ENCODE peak calls at places on chromosome 16, in ten cellular contexts. X, C, N, H, V, S, O, E, D and K are unnamed samples.

GRCh38 chr16:23374721-23375120 is 72.6 kb downstream of the SCNN1B start:
- DNase-seq in X (no peak), C (no peak), N (no peak), H (no peak), V (no peak), S (no peak), O (no peak), E (no peak), D (no peak), K (no peak)

GRCh38 chr16:12319464-12320030 is 343.0 kb downstream of the SNX29 start:
- DNase-seq in X (no peak), C (no peak), N (no peak), H (no peak), V (no peak), S (no peak), O (no peak), E (no peak), D (no peak), K (no peak)

GRCh38 chr16:85541619-85542547 is 71.2 kb upstream of the GSE1 start:
- DNase-seq in X (no peak), C (no peak), N (no peak), H (peak; percentile 23), V (no peak), S (no peak), O (no peak), E (no peak), D (no peak), K (no peak)

GRCh38 chr16:58236231-58236690 is 38.4 kb upstream of the CSNK2A2 start:
- DNase-seq in X (peak; percentile 72), C (peak; percentile 60), N (peak; percentile 76), H (peak; percentile 67), V (no peak), S (peak; percentile 61), O (peak; percentile 45), E (peak; percentile 57), D (peak; percentile 64), K (peak; percentile 84)

GRCh38 chr16:69410285-69410990 is 14.0 kb upstream of the CYB5B start:
- DNase-seq in X (no peak), C (peak; percentile 68), N (peak; percentile 84), H (peak; percentile 79), V (no peak), S (no peak), O (no peak), E (peak; percentile 83), D (peak; percentile 87), K (no peak)

GRCh38 chr16:19830902-19831555 is 53.6 kb downstream of the GPRC5B start:
- DNase-seq in X (no peak), C (no peak), N (no peak), H (no peak), V (no peak), S (no peak), O (no peak), E (no peak), D (no peak), K (no peak)

GRCh38 chr16:85033153-85033552 is 5.6 kb downstream of the KIAA0513 start:
- DNase-seq in X (no peak), C (no peak), N (no peak), H (no peak), V (no peak), S (no peak), O (no peak), E (no peak), D (no peak), K (no peak)

GRCh38 chr16:13767215-13767614 is 152.7 kb upstream of the ERCC4 start:
- DNase-seq in X (no peak), C (peak; percentile 3), N (no peak), H (no peak), V (no peak), S (no peak), O (peak; percentile 44), E (no peak), D (no peak), K (no peak)

GRCh38 chr16:88650749-88651275 is at the start of gene CYBA:
- DNase-seq in X (peak; percentile 72), C (peak; percentile 63), N (peak; percentile 33), H (peak; percentile 72), V (no peak), S (peak; percentile 82), O (no peak), E (peak; percentile 41), D (peak; percentile 24), K (peak; percentile 43)

GRCh38 chr16:3645108-3645503 is 9.4 kb upstream of the DNASE1 start:
- DNase-seq in X (no peak), C (no peak), N (no peak), H (no peak), V (no peak), S (no peak), O (no peak), E (no peak), D (no peak), K (no peak)

GRCh38 chr16:14117051-14117450 is 45.9 kb downstream of the MRTFB start:
- DNase-seq in X (no peak), C (no peak), N (no peak), H (peak; percentile 8), V (no peak), S (no peak), O (no peak), E (no peak), D (peak; percentile 8), K (no peak)

GRCh38 chr16:21083729-21084268 is 66.8 kb downstream of the DNAH3 start:
- DNase-seq in X (peak; percentile 51), C (peak; percentile 44), N (peak; percentile 52), H (peak; percentile 63), V (no peak), S (peak; percentile 64), O (peak; percentile 13), E (peak; percentile 71), D (peak; percentile 47), K (peak; percentile 51)

GRCh38 chr16:20792216-20792615 is 14.1 kb downstream of the ERI2 start:
- DNase-seq in X (no peak), C (no peak), N (no peak), H (peak; percentile 5), V (no peak), S (no peak), O (no peak), E (no peak), D (no peak), K (peak; percentile 23)

GRCh38 chr16:86990451-86990850 is 326.7 kb downstream of the C16orf95 start:
- DNase-seq in X (no peak), C (peak; percentile 25), N (no peak), H (no peak), V (no peak), S (no peak), O (no peak), E (no peak), D (peak; percentile 53), K (no peak)

GRCh38 chr16:555528-556478 is 4.4 kb upstream of the PRR35 start:
- DNase-seq in X (no peak), C (no peak), N (no peak), H (no peak), V (no peak), S (no peak), O (no peak), E (no peak), D (no peak), K (no peak)

GRCh38 chr16:228151-228855 is 946 bp downstream of the LUC7L start:
- DNase-seq in X (no peak), C (peak; percentile 32), N (no peak), H (peak; percentile 13), V (no peak), S (no peak), O (no peak), E (peak; percentile 8), D (peak; percentile 13), K (no peak)

GRCh38 chr16:84252214-84252613 is 12.4 kb upstream of the KCNG4 start:
- DNase-seq in X (no peak), C (no peak), N (no peak), H (no peak), V (no peak), S (no peak), O (no peak), E (no peak), D (no peak), K (no peak)

GRCh38 chr16:80718480-80719220 is 85.7 kb downstream of the CDYL2 start:
- DNase-seq in X (no peak), C (peak; percentile 13), N (no peak), H (no peak), V (no peak), S (no peak), O (no peak), E (peak; percentile 62), D (no peak), K (no peak)

GRCh38 chr16:1707193-1707790 is 1.3 kb downstream of the MAPK8IP3 start:
- DNase-seq in X (no peak), C (no peak), N (no peak), H (peak; percentile 31), V (no peak), S (no peak), O (peak; percentile 39), E (peak; percentile 37), D (peak; percentile 31), K (no peak)

GRCh38 chr16:23104032-23104955 is 45.0 kb downstream of the USP31 start:
- DNase-seq in X (no peak), C (no peak), N (no peak), H (no peak), V (no peak), S (no peak), O (no peak), E (no peak), D (no peak), K (no peak)

GRCh38 chr16:84608281-84608680 is 9.6 kb downstream of the COTL1 start:
- DNase-seq in X (no peak), C (no peak), N (no peak), H (no peak), V (no peak), S (no peak), O (no peak), E (no peak), D (no peak), K (no peak)

GRCh38 chr16:83669456-83669855 is 138.3 kb upstream of the HSBP1 start:
- DNase-seq in X (no peak), C (no peak), N (no peak), H (no peak), V (no peak), S (no peak), O (no peak), E (no peak), D (no peak), K (no peak)

GRCh38 chr16:85153656-85154091 is 41.4 kb upstream of the CIBAR2 start:
- DNase-seq in X (no peak), C (no peak), N (no peak), H (no peak), V (no peak), S (peak; percentile 78), O (no peak), E (no peak), D (no peak), K (no peak)

GRCh38 chr16:86033016-86033474 is 134.1 kb downstream of the IRF8 start:
- DNase-seq in X (no peak), C (peak; percentile 52), N (no peak), H (no peak), V (no peak), S (no peak), O (peak; percentile 47), E (no peak), D (no peak), K (no peak)

GRCh38 chr16:23694707-23695373 is 16.2 kb downstream of the PLK1 start:
- DNase-seq in X (no peak), C (no peak), N (no peak), H (peak; percentile 19), V (no peak), S (no peak), O (no peak), E (peak; percentile 37), D (no peak), K (no peak)

GRCh38 chr16:62392698-62393097 is 356.5 kb upstream of the CDH8 start:
- DNase-seq in X (no peak), C (no peak), N (no peak), H (no peak), V (no peak), S (no peak), O (no peak), E (no peak), D (no peak), K (no peak)

GRCh38 chr16:642189-643049 is 791 bp downstream of the MCRIP2 start:
- DNase-seq in X (peak; percentile 42), C (peak; percentile 55), N (no peak), H (peak; percentile 40), V (no peak), S (peak; percentile 67), O (no peak), E (no peak), D (peak; percentile 68), K (peak; percentile 56)

GRCh38 chr16:60553316-60553801 is 1482.9 kb downstream of the CDH8 start:
- DNase-seq in X (no peak), C (no peak), N (no peak), H (no peak), V (no peak), S (no peak), O (no peak), E (no peak), D (no peak), K (no peak)